ENCODE peak calls at places on chromosomes 6 and 20, in nine cellular contexts. A, Q, W, H, I, F, Y, L and N are unnamed samples. For H3K4me1, H3K9me3 and H3K27me3, the result is how much of the 10 kb centered on the place peaks cover.

GRCh38 chr6:104784884-104785283 is 74.8 kb downstream of the HACE1 start:
- DNase-seq in H (no peak), F (no peak), I (no peak), L (no peak), W (peak), Q (no peak), A (no peak), Y (no peak), N (no peak)

GRCh38 chr20:22430154-22430745 is 154.1 kb downstream of the FOXA2 start:
- DNase-seq in F (peak), I (no peak), Q (no peak), H (peak), W (no peak), Y (no peak), L (no peak), A (peak), N (no peak)

GRCh38 chr6:16936893-16937292 is 165.0 kb upstream of the STMND1 start:
- DNase-seq in I (no peak), A (no peak), W (no peak), Y (no peak), L (no peak), H (no peak), Q (no peak), F (no peak), N (no peak)

GRCh38 chr6:129440691-129441090 is 269.3 kb downstream of the ARHGAP18 start:
- DNase-seq in L (no peak), W (no peak), H (no peak), F (peak), A (peak), I (no peak), Y (no peak), Q (no peak), N (no peak)

GRCh38 chr6:10585232-10585887 is 64.2 kb downstream of the GCNT2 start:
- DNase-seq in Y (no peak), L (no peak), Q (peak), H (no peak), F (peak), I (no peak), W (no peak), A (peak), N (no peak)

GRCh38 chr20:46282669-46283068 is 25.6 kb downstream of the CDH22 start:
- DNase-seq in Q (no peak), W (no peak), Y (no peak), I (no peak), F (peak), A (peak), L (no peak), H (no peak), N (no peak)

GRCh38 chr20:45340951-45341350 is 7.3 kb downstream of the SDC4 start:
- DNase-seq in F (peak), I (no peak), Y (no peak), L (no peak), A (no peak), W (no peak), Q (no peak), H (peak), N (no peak)

GRCh38 chr6:36612101-36612625 is 18.0 kb downstream of the SRSF3 start:
- DNase-seq in I (no peak), F (no peak), L (no peak), H (no peak), Y (no peak), A (no peak), W (no peak), Q (no peak), N (no peak)

GRCh38 chr6:3559561-3559960 is 102.7 kb upstream of the SLC22A23 start:
- DNase-seq in F (no peak), H (no peak), I (no peak), W (no peak), L (no peak), A (no peak), Q (no peak), Y (peak), N (peak)

GRCh38 chr20:57203986-57204385 is 62.5 kb downstream of the BMP7 start:
- DNase-seq in L (no peak), A (no peak), H (no peak), I (no peak), Y (no peak), W (no peak), Q (no peak), F (no peak), N (no peak)

GRCh38 chr20:63128956-63129355 is 87.0 kb downstream of the YTHDF1 start:
- DNase-seq in H (no peak), A (no peak), F (no peak), L (no peak), Y (no peak), W (no peak), Q (no peak), I (no peak), N (no peak)

GRCh38 chr6:119184008-119184665 is 105.7 kb upstream of the FAM184A start:
- DNase-seq in Q (no peak), A (no peak), L (no peak), H (no peak), Y (no peak), I (no peak), W (peak), F (no peak), N (no peak)

GRCh38 chr6:152463183-152463582 is 174.0 kb downstream of the SYNE1 start:
- DNase-seq in I (no peak), H (no peak), A (no peak), Y (no peak), F (no peak), L (no peak), Q (no peak), W (no peak), N (no peak)

GRCh38 chr6:113361014-113361645 is 496.0 kb upstream of the MARCKS start:
- DNase-seq in Q (no peak), I (no peak), H (peak), L (no peak), A (no peak), F (no peak), W (peak), Y (no peak), N (no peak)

GRCh38 chr20:62832212-62832922 is 15.5 kb downstream of the COL9A3 start:
- DNase-seq in W (peak), Q (peak), H (no peak), A (no peak), Y (peak), I (peak), F (no peak), L (no peak), N (peak)

GRCh38 chr6:21831531-21832291 is 238.2 kb downstream of the SOX4 start:
- DNase-seq in F (peak), Q (no peak), L (no peak), W (peak), A (no peak), Y (no peak), I (no peak), H (no peak), N (no peak)

GRCh38 chr6:110881929-110882629 is 7.5 kb downstream of the AMD1 start:
- DNase-seq in L (no peak), F (no peak), Y (no peak), Q (no peak), I (no peak), W (peak), H (no peak), A (no peak), N (no peak)
- H3K4me1 ChIP-seq in L (half or more), F (under half), Y (half or more), Q (half or more), I (half or more), W (half or more), H (half or more), A (under half), N (under half)

DNA sequence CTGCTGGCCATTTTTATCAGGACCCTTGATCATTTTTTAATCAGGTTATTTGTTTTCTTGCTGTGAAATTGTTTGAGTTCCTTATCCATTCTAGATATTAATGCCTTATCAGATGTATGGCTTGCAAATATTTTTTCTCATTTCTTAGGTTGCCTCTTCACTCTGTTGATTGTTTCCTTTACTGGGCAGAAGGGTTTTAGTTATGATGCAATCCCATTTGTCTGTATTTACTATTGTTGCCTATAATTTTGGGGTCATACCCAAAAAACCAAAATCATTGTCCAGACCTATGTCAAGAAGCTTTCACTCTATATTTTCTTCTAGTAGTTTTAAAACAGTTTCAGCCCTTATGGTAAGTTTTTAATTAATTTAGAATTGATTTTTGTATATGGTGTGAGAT is 172.5 kb downstream of the SLC24A3 start:
- DNase-seq in F (no peak), L (no peak), W (no peak), Y (no peak), Q (no peak), H (no peak), A (no peak), I (no peak), N (no peak)
- H3K9me3 ChIP-seq in F (under half), L (under half), W (under half), Y (under half), Q (under half), H (under half), A (under half), I (under half), N (under half)

DNA sequence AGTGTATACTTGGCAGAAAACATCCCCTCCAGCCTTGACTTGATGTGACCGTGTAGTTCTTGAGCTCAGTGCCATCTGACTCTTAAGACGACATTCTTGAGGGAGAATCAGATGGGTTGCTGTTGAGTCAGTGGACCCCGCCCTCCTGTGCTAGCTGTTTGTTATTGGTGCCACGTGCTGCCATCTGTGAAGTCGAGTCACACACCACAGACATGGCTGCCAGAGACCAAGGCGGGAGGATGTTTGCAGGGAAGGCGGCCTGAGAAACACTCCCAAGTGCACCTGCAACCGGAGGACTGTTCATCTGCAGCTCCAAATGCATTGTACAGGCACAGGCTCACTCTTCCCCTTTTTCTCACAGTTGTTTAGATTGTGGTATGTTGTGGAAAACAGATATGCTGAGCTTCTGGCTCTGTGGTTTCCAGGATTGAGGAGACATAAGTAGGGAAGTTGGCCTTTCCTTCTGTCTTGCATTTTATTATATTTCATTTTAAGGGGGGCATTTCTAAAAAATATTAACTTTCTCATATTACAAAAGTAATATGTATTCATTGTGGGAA is 345.3 kb upstream of the ZFP64 start:
- DNase-seq in H (no peak), F (no peak), I (no peak), Q (no peak), A (no peak), L (no peak), W (peak), Y (no peak), N (no peak)
- H3K27me3 ChIP-seq in H (under half), F (under half), I (under half), Q (under half), A (under half), L (under half), W (under half), Y (under half), N (under half)

GRCh38 chr6:149862901-149863595 is 1.1 kb downstream of the LRP11 start:
- DNase-seq in W (peak), Q (peak), H (peak), I (no peak), Y (peak), F (peak), A (peak), L (no peak), N (peak)
- H3K4me1 ChIP-seq in W (under half), Q (half or more), H (half or more), I (under half), Y (under half), F (under half), A (under half), L (under half), N (under half)

DNA sequence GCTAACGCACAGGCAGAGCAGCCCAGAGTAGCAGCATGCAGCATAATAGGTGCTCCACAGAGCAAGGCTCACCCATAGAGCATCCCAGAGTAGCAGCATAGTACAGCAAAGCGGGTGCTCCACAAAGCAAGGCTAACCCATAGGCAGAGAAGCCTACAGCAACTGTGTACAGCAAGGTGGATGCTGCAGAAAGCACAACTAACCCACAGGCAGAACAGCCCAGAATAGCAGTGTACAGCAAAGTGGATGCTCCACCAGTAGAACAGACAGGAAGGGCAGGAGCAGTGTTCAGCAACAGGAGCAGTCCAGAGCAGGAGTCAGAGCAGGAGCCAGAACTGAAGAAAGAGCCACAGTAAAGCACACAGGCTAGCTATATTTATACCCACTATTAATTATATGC is 132.7 kb upstream of the PRSS16 start:
- DNase-seq in L (no peak), Q (no peak), F (no peak), W (peak), I (no peak), Y (no peak), A (no peak), H (no peak), N (no peak)
- H3K9me3 ChIP-seq in L (under half), Q (under half), F (under half), W (under half), I (under half), Y (under half), A (under half), H (under half), N (under half)